ENCODE peak calls at places on chromosome 22, in nine cellular contexts. X, J, P, V, N, G, Y, I and O are unnamed samples.

GRCh38 chr22:48595511-48595905 is 1232.2 kb downstream of the BRD1 start:
- DNase-seq in X (no peak), J (no peak), P (no peak), V (no peak), N (no peak), G (no peak), Y (no peak), I (no peak), O (no peak)

GRCh38 chr22:46619830-46620501 is at the start of gene GRAMD4:
- DNase-seq in X (no peak), J (no peak), P (no peak), V (no peak), N (no peak), G (no peak), Y (no peak), I (no peak), O (no peak)

GRCh38 chr22:26906464-26906863 is 249.1 kb downstream of the MIAT start:
- DNase-seq in X (no peak), J (no peak), P (no peak), V (no peak), N (no peak), G (no peak), Y (no peak), I (no peak), O (no peak)

GRCh38 chr22:36796629-36797175 is 20.1 kb downstream of the PVALB start:
- DNase-seq in X (no peak), J (no peak), P (no peak), V (no peak), N (no peak), G (no peak), Y (no peak), I (no peak), O (no peak)

GRCh38 chr22:48957311-48957986 is 870.2 kb downstream of the BRD1 start:
- DNase-seq in X (peak; percentile 38), J (no peak), P (no peak), V (peak; percentile 51), N (peak; percentile 4), G (no peak), Y (no peak), I (no peak), O (peak; percentile 12)

GRCh38 chr22:35330258-35330861 is 30.7 kb downstream of the TOM1 start:
- DNase-seq in X (no peak), J (peak; percentile 97), P (no peak), V (peak; percentile 86), N (peak; percentile 89), G (peak; percentile 91), Y (peak; percentile 93), I (no peak), O (no peak)

GRCh38 chr22:47192651-47193437 is 430.4 kb downstream of the TBC1D22A start:
- DNase-seq in X (peak; percentile 84), J (no peak), P (no peak), V (peak; percentile 61), N (no peak), G (no peak), Y (no peak), I (no peak), O (no peak)

GRCh38 chr22:48071828-48072227 is 1309.4 kb downstream of the TBC1D22A start:
- DNase-seq in X (no peak), J (no peak), P (no peak), V (no peak), N (no peak), G (no peak), Y (no peak), I (no peak), O (no peak)

GRCh38 chr22:27801616-27802388 is at the start of gene MN1:
- DNase-seq in X (no peak), J (peak; percentile 49), P (no peak), V (peak; percentile 72), N (no peak), G (peak; percentile 58), Y (no peak), I (peak; percentile 55), O (no peak)

GRCh38 chr22:40620464-40621046 is 16.0 kb downstream of the MRTFA start:
- DNase-seq in X (no peak), J (peak; percentile 48), P (no peak), V (no peak), N (no peak), G (peak; percentile 53), Y (no peak), I (no peak), O (no peak)

GRCh38 chr22:43860831-43861230 is 1.5 kb downstream of the SULT4A1 start:
- DNase-seq in X (peak; percentile 9), J (no peak), P (no peak), V (peak; percentile 28), N (no peak), G (no peak), Y (peak; percentile 28), I (no peak), O (no peak)

GRCh38 chr22:37229012-37229804 is 14.9 kb downstream of the RAC2 start:
- DNase-seq in X (no peak), J (peak; percentile 83), P (no peak), V (no peak), N (no peak), G (peak; percentile 90), Y (no peak), I (no peak), O (no peak)

GRCh38 chr22:29269731-29270474 is 1.8 kb downstream of the EWSR1 start:
- DNase-seq in X (no peak), J (peak; percentile 30), P (no peak), V (no peak), N (no peak), G (no peak), Y (no peak), I (no peak), O (no peak)

GRCh38 chr22:45087802-45088201 is 75.9 kb upstream of the NUP50 start:
- DNase-seq in X (no peak), J (no peak), P (no peak), V (no peak), N (no peak), G (no peak), Y (no peak), I (no peak), O (no peak)

GRCh38 chr22:39805117-39805516 is 88.4 kb downstream of the ENTHD1 start:
- DNase-seq in X (no peak), J (no peak), P (no peak), V (no peak), N (no peak), G (no peak), Y (no peak), I (no peak), O (no peak)

GRCh38 chr22:35736166-35736565 is 18.5 kb downstream of the APOL5 start:
- DNase-seq in X (no peak), J (no peak), P (no peak), V (no peak), N (no peak), G (no peak), Y (no peak), I (no peak), O (no peak)

GRCh38 chr22:39361495-39361894 is 11.7 kb downstream of the SYNGR1 start:
- DNase-seq in X (no peak), J (no peak), P (no peak), V (no peak), N (no peak), G (no peak), Y (no peak), I (no peak), O (no peak)

GRCh38 chr22:46736705-46737104 is 1.3 kb downstream of the CERK start:
- DNase-seq in X (peak; percentile 57), J (no peak), P (no peak), V (no peak), N (no peak), G (no peak), Y (no peak), I (no peak), O (no peak)

GRCh38 chr22:21593406-21594232 is 26.1 kb downstream of the UBE2L3 start:
- DNase-seq in X (no peak), J (no peak), P (no peak), V (no peak), N (no peak), G (no peak), Y (no peak), I (peak; percentile 37), O (no peak)
- TF ChIP-seq CTCF in X (peak; percentile 2), J (peak; percentile 33), P (no peak), V (no peak), N (no peak), G (peak; percentile 40), Y (no peak), I (peak; percentile 43), O (no peak)

DNA sequence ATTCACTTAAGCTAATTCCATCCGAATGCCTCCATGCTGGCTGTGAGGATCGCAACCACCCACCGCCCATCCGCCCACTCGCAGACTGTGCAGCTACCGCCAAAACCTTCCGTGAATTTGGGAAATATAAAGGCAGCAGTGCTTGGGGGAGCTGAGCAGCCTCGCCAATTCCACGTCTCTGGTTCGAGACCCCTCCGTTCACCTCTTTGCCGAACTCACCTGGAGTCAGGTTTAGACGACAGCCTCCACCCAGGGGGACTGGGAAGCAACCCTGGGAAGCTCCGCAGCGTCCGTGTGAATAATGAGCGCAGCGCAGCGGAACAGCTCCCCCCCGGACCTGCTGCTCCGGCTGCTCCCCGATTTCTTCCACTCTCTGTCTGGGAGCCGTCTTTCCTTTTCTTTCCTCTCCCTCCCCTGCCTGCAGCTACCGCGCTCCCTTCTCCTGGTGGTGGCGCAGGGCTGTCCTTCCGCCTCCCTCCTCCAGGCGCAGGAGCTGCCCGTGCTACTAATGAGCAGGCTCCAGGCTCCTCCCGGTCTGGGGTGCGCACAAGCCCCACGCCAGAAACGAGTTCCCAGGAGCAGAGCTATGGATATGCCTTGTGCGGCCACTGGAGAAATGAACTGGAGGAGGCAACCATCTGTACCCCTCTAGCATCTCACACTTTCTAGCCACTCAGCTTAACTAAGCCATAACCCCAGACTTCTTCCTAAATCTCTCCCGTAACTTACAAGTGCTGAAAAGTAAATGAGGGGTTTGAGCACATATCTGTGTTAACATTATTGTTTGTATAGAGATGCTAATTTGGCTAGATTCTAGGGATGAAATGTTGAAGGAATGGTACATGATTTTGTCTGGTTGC is 107.3 kb downstream of the XKR3 start:
- DNase-seq in X (no peak), J (no peak), P (no peak), V (no peak), N (no peak), G (no peak), Y (peak; percentile 41), I (no peak), O (no peak)
- TF ChIP-seq CTCF in X (no peak), J (no peak), P (no peak), V (no peak), N (no peak), G (no peak), Y (no peak), I (no peak), O (no peak)

DNA sequence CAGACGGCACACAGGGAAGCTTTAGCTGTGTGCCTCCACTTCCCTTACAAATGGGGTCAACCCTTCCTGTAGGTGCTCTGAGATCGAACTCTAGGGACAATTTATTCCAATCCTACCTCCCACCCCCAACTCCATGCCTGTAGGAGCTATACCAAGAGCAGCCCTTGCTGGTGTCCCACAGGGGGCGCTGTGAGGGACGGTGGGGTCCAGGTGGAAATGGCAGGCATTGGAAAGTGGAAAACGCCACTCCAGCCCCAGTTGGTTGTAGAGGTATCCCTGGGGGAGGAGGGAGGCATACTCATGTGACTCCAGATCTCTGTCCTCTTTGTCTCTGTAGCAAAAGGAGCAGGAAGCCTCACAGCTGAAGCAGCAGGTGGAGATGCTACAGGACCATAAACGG is 161.3 kb downstream of the MYO18B start:
- DNase-seq in X (no peak), J (no peak), P (no peak), V (no peak), N (no peak), G (no peak), Y (no peak), I (peak; percentile 48), O (no peak)
- TF ChIP-seq CTCF in X (no peak), J (no peak), P (no peak), V (no peak), N (no peak), G (no peak), Y (no peak), I (peak; percentile 72), O (peak; percentile 32)

GRCh38 chr22:50196256-50196655 is 4.6 kb upstream of the SELENOO start:
- DNase-seq in X (no peak), J (no peak), P (no peak), V (no peak), N (no peak), G (no peak), Y (no peak), I (no peak), O (no peak)
- TF ChIP-seq CTCF in X (no peak), J (no peak), P (no peak), V (no peak), N (no peak), G (no peak), Y (no peak), I (no peak), O (no peak)